ENCODE peak calls at places on chromosomes 16 and 17, in ten cellular contexts. P is dorsolateral prefrontal cortex; N is foreskin fibroblast; V is CD8-positive, alpha-beta memory T cell; H is effector memory CD4-positive, alpha-beta T cell; Z is right atrium auricular region; Y is GM23338; I is fibroblast of pulmonary artery; T is left lung; M is NB4. W is an unnamed sample.
A peak's percentile ranks its signal among the peaks of the same experiment; 100 is the strongest.

GRCh38 chr16:80014241-80014939 is 413.9 kb upstream of the MAF start:
- DNase-seq in M (no peak), I (no peak), H (no peak), V (no peak), Y (no peak), T (no peak), N (no peak), Z (no peak), P (no peak), W (no peak)

GRCh38 chr16:3143598-3144330 is 8.9 kb downstream of the ZNF213 start:
- DNase-seq in T (peak; percentile 62), Z (no peak), M (no peak), Y (no peak), P (no peak), I (no peak), H (no peak), V (no peak), N (no peak), W (no peak)

GRCh38 chr16:89314858-89315257 is 97.4 kb downstream of the ZNF778 start:
- DNase-seq in N (no peak), V (no peak), M (no peak), P (no peak), T (no peak), Z (no peak), I (no peak), H (no peak), Y (no peak), W (no peak)

GRCh38 chr16:89168381-89169189 is 3.0 kb upstream of the CDH15 start:
- DNase-seq in Y (no peak), M (no peak), H (no peak), I (peak; percentile 13), Z (no peak), V (no peak), P (no peak), T (no peak), N (no peak), W (no peak)

GRCh38 chr17:36777118-36777517 is 160.2 kb upstream of the LHX1 start:
- DNase-seq in I (peak; percentile 31), P (no peak), V (no peak), H (no peak), Y (peak; percentile 78), Z (no peak), T (no peak), M (peak; percentile 41), N (peak; percentile 7), W (no peak)

GRCh38 chr16:14199624-14200023 is 128.5 kb downstream of the MRTFB start:
- DNase-seq in Z (no peak), M (no peak), H (no peak), N (peak; percentile 51), I (peak; percentile 31), Y (no peak), T (no peak), P (no peak), V (no peak), W (no peak)

GRCh38 chr17:68428498-68429172 is 28.7 kb downstream of the WIPI1 start:
- DNase-seq in H (no peak), N (no peak), Y (no peak), T (no peak), V (no peak), I (no peak), M (no peak), P (no peak), Z (no peak), W (no peak)

GRCh38 chr16:72480926-72481325 is 309.0 kb upstream of the PMFBP1 start:
- DNase-seq in H (no peak), I (peak; percentile 70), Z (no peak), N (peak; percentile 42), P (no peak), V (no peak), Y (no peak), M (no peak), T (no peak), W (no peak)

GRCh38 chr16:3876695-3877094 is 3.8 kb downstream of the CREBBP start:
- DNase-seq in M (no peak), I (no peak), V (no peak), Y (no peak), Z (no peak), N (peak; percentile 63), P (no peak), T (no peak), H (no peak), W (no peak)

GRCh38 chr17:74467221-74467951 is 952 bp downstream of the CD300A start:
- DNase-seq in P (no peak), M (no peak), V (no peak), I (no peak), H (no peak), Y (peak; percentile 54), Z (no peak), N (no peak), T (peak; percentile 83), W (no peak)

GRCh38 chr17:74466111-74466784 is at the start of gene CD300A:
- DNase-seq in N (no peak), T (peak; percentile 92), I (no peak), P (no peak), Z (no peak), H (no peak), M (peak; percentile 87), V (no peak), Y (peak; percentile 64), W (no peak)

GRCh38 chr17:74466785-74467158 is 338 bp downstream of the CD300A start:
- DNase-seq in V (no peak), I (no peak), N (no peak), P (no peak), T (no peak), M (no peak), H (no peak), Y (no peak), Z (no peak), W (no peak)

GRCh38 chr17:74464730-74465377 is 1.6 kb upstream of the CD300A start:
- DNase-seq in H (no peak), Z (no peak), T (no peak), Y (no peak), M (no peak), P (no peak), I (no peak), N (no peak), V (no peak), W (no peak)

GRCh38 chr17:74465378-74466110 is 890 bp upstream of the CD300A start:
- DNase-seq in Z (no peak), M (no peak), H (no peak), P (no peak), I (no peak), V (no peak), T (no peak), N (no peak), Y (no peak), W (no peak)
- H3K4me3 ChIP-seq in Z (no peak overlapping the region), M (no peak overlapping the region), H (peak overlapping the region; percentile 55), P (no peak overlapping the region), I (no peak overlapping the region), V (peak overlapping the region; percentile 64), T (no peak overlapping the region), N (no peak overlapping the region), Y (peak overlapping the region; percentile 76), W (no peak overlapping the region)

DNA sequence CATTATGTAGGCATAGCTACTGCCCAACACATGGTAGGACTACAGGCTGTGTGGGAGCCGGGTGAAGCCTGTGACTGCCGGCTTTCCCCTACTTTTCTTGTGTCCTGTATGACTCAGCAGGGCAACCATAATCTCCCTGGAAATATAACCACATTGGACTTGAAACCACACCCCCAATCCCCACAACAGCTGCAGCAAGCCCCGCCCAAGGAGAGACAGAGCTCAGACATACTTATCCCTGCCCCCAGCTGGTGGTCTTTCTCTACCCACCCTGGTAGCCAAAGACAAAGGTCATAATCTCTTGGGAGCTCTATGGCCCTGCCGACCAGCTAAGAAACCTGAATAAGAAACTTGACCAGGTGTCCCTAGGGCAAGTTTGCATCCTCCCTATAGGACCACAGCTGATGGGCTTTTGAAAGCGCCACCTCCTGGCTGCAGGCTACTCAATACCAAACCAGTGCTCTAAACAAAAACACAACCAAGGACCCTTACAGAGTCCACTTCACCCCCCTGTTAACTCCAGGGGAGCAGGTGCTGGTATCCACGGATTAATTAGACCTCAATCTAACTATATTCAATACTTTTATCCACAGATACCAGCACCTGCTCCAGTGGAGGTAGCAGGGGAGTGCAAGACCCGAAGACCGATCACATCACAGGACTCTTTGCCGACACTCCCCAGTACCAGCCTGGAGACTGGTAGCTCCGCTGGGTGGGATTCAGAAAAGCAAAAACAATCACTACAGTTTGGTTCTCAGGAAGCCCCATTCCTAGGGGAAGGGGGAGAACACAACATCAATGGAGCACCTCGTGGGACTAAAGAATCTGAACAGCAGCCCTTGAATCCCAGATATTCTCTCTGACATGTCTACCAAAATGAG is 91.2 kb downstream of the IRX5 start:
- DNase-seq in V (no peak), I (peak; percentile 35), Z (no peak), N (peak; percentile 11), P (no peak), H (no peak), M (peak; percentile 65), Y (peak; percentile 68), T (no peak), W (no peak)
- H3K4me3 ChIP-seq in V (no peak overlapping the region), I (no peak overlapping the region), Z (no peak overlapping the region), N (no peak overlapping the region), P (no peak overlapping the region), H (no peak overlapping the region), M (no peak overlapping the region), Y (peak overlapping the region; percentile 34), T (no peak overlapping the region), W (no peak overlapping the region)

GRCh38 chr17:34369196-34369500 is 6.1 kb upstream of the CCL1 start:
- DNase-seq in M (no peak), H (no peak), T (no peak), Z (no peak), P (no peak), V (no peak), N (no peak), Y (no peak), I (no peak), W (no peak)

GRCh38 chr17:34366529-34367107 is 3.6 kb upstream of the CCL1 start:
- DNase-seq in P (no peak), Y (no peak), T (no peak), Z (no peak), M (no peak), N (no peak), I (no peak), V (no peak), H (no peak), W (no peak)

GRCh38 chr17:34366051-34366450 is 3.0 kb upstream of the CCL1 start:
- DNase-seq in P (no peak), Z (no peak), V (no peak), Y (no peak), T (no peak), H (no peak), I (no peak), N (no peak), M (peak; percentile 79), W (no peak)

GRCh38 chr17:34368455-34369195 is 5.6 kb upstream of the CCL1 start:
- DNase-seq in T (no peak), N (no peak), V (no peak), Z (no peak), Y (no peak), M (peak; percentile 84), H (no peak), P (no peak), I (no peak), W (no peak)

GRCh38 chr17:34367486-34368270 is 4.6 kb upstream of the CCL1 start:
- DNase-seq in P (no peak), Z (no peak), M (no peak), H (no peak), I (no peak), V (no peak), T (no peak), Y (no peak), N (no peak), W (no peak)
- H3K4me3 ChIP-seq in P (no peak overlapping the region), Z (no peak overlapping the region), M (no peak overlapping the region), H (no peak overlapping the region), I (no peak overlapping the region), V (no peak overlapping the region), T (no peak overlapping the region), Y (no peak overlapping the region), N (no peak overlapping the region), W (no peak overlapping the region)

GRCh38 chr16:23803591-23804123 is 32.1 kb upstream of the PRKCB start:
- DNase-seq in M (peak; percentile 84), V (peak; percentile 60), T (peak; percentile 88), N (peak; percentile 22), H (peak; percentile 41), P (peak; percentile 58), I (peak; percentile 20), Z (peak; percentile 60), Y (peak; percentile 83), W (no peak)
- H3K4me3 ChIP-seq in M (no peak overlapping the region), V (peak overlapping the region; percentile 27), T (no peak overlapping the region), N (no peak overlapping the region), H (no peak overlapping the region), P (peak overlapping the region; percentile 8), I (no peak overlapping the region), Z (no peak overlapping the region), Y (no peak overlapping the region), W (no peak overlapping the region)